ENCODE peak calls at places on chromosome 18, in five cellular contexts. H is body of pancreas, B is GM23338, G is cardiac muscle cell, X is neural progenitor cell. U is an unnamed sample.
A peak's percentile ranks its signal among the peaks of the same experiment; 100 is the strongest.

GRCh38 chr18:67476585-67476984 is 39.9 kb downstream of the DSEL start:
- DNase-seq in H (no peak), B (no peak), G (no peak), X (no peak), U (no peak)

GRCh38 chr18:48547456-48548403 is 8.9 kb downstream of the CTIF start:
- DNase-seq in H (peak; percentile 24), B (peak; percentile 55), G (no peak), X (no peak), U (no peak)

GRCh38 chr18:25234740-25235345 is 117.1 kb downstream of the ZNF521 start:
- DNase-seq in H (no peak), B (no peak), G (peak; percentile 49), X (no peak), U (no peak)

GRCh38 chr18:7824970-7825369 is 257.9 kb downstream of the PTPRM start:
- DNase-seq in H (no peak), B (no peak), G (no peak), X (no peak), U (no peak)

GRCh38 chr18:48393170-48393569 is 16.0 kb downstream of the ZBTB7C start:
- DNase-seq in H (no peak), B (no peak), G (no peak), X (no peak), U (no peak)

GRCh38 chr18:13448028-13448795 is 229.7 kb downstream of the LDLRAD4 start:
- DNase-seq in H (no peak), B (no peak), G (no peak), X (no peak), U (no peak)

GRCh38 chr18:64645753-64646152 is 496.9 kb upstream of the LINC00305 start:
- DNase-seq in H (no peak), B (no peak), G (no peak), X (no peak), U (no peak)

GRCh38 chr18:63161728-63162195 is 157.8 kb downstream of the BCL2 start:
- DNase-seq in H (peak; percentile 40), B (no peak), G (no peak), X (no peak), U (peak; percentile 84)

GRCh38 chr18:54222922-54223567 is 1.4 kb downstream of the MBD2 start:
- DNase-seq in H (no peak), B (no peak), G (no peak), X (peak; percentile 16), U (no peak)

GRCh38 chr18:62281684-62282083 is 43.4 kb upstream of the TNFRSF11A start:
- DNase-seq in H (no peak), B (no peak), G (no peak), X (no peak), U (no peak)

GRCh38 chr18:41462946-41463345 is 492.1 kb upstream of the PIK3C3 start:
- DNase-seq in H (no peak), B (no peak), G (no peak), X (no peak), U (no peak)

GRCh38 chr18:21843340-21843739 is 102.7 kb downstream of the MIB1 start:
- DNase-seq in H (no peak), B (no peak), G (no peak), X (no peak), U (no peak)

GRCh38 chr18:3481696-3482210 is 31.8 kb downstream of the TGIF1 start:
- DNase-seq in H (peak; percentile 15), B (peak; percentile 83), G (peak; percentile 63), X (peak; percentile 62), U (no peak)

GRCh38 chr18:48545690-48546365 is 7.0 kb downstream of the CTIF start:
- DNase-seq in H (peak; percentile 28), B (peak; percentile 91), G (peak; percentile 60), X (peak; percentile 95), U (peak; percentile 56)

GRCh38 chr18:8406486-8407250 is 202.6 kb upstream of the RAB12 start:
- DNase-seq in H (no peak), B (no peak), G (no peak), X (no peak), U (no peak)

GRCh38 chr18:50289103-50289433 is 1.6 kb upstream of the CXXC1 start:
- DNase-seq in H (no peak), B (no peak), G (no peak), X (no peak), U (no peak)

GRCh38 chr18:21257383-21257782 is 15.4 kb downstream of the GREB1L start:
- DNase-seq in H (no peak), B (no peak), G (no peak), X (no peak), U (no peak)

GRCh38 chr18:28357785-28358401 is 181.0 kb upstream of the CDH2 start:
- DNase-seq in H (no peak), B (peak; percentile 79), G (peak; percentile 6), X (peak; percentile 42), U (no peak)

GRCh38 chr18:32730620-32731021 is 42.2 kb downstream of the KLHL14 start:
- DNase-seq in H (no peak), B (no peak), G (no peak), X (no peak), U (no peak)

GRCh38 chr18:54127759-54128378 is 96.6 kb downstream of the MBD2 start:
- DNase-seq in H (no peak), B (peak; percentile 93), G (peak; percentile 73), X (peak; percentile 78), U (peak; percentile 42)

GRCh38 chr18:22703883-22704626 is 229.1 kb upstream of the RBBP8 start:
- DNase-seq in H (peak; percentile 22), B (peak; percentile 74), G (peak; percentile 66), X (peak; percentile 66), U (peak; percentile 27)

GRCh38 chr18:41753826-41754225 is 201.2 kb upstream of the PIK3C3 start:
- DNase-seq in H (no peak), B (no peak), G (no peak), X (no peak), U (no peak)

GRCh38 chr18:63043516-63043915 is 276.1 kb downstream of the BCL2 start:
- DNase-seq in H (no peak), B (no peak), G (no peak), X (no peak), U (no peak)

GRCh38 chr18:27202771-27203170 is 17.7 kb upstream of the CHST9 start:
- DNase-seq in H (no peak), B (no peak), G (no peak), X (no peak), U (no peak)

GRCh38 chr18:31162419-31162793 is 250 bp downstream of the DSC1 start:
- DNase-seq in H (no peak), B (no peak), G (no peak), X (peak; percentile 26), U (no peak)
- TF ChIP-seq CTCF in H (no peak), B (no peak), G (no peak), X (no peak), U (no peak)

GRCh38 chr18:74454279-74454741 is 2.8 kb downstream of the DIPK1C start:
- DNase-seq in H (no peak), B (no peak), G (no peak), X (peak; percentile 46), U (no peak)

GRCh38 chr18:74457043-74457742 is at the start of gene DIPK1C:
- DNase-seq in H (no peak), B (peak; percentile 47), G (peak; percentile 13), X (peak; percentile 69), U (peak; percentile 33)

GRCh38 chr18:74456409-74457042 is 582 bp downstream of the DIPK1C start:
- DNase-seq in H (no peak), B (peak; percentile 54), G (peak; percentile 41), X (peak; percentile 59), U (peak; percentile 22)

GRCh38 chr18:74455386-74455785 is 1.7 kb downstream of the DIPK1C start:
- DNase-seq in H (no peak), B (no peak), G (no peak), X (no peak), U (no peak)

DNA sequence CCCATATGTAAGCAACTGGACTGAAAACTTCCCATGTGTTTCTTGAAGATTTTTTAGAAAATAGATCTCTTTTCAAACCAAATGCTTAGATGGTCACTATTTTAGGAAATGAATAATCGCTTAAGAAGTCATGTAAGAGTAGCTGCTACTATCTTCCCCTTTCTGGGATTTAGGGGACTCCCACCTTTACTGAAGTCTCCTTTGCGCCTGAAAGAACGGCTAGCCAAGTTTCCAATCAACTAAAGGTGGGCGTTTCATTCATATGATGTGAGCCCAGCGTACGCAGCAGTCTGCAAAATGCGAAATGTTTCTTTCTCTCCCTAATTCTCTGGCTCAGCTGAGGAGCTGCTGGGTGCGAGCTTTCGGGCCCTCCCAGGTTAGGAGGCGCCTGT is 1.1 kb downstream of the DIPK1C start:
- DNase-seq in H (no peak), B (no peak), G (no peak), X (no peak), U (no peak)
- H3K4me3 ChIP-seq in H (no peak overlapping the region), B (peak overlapping the region; percentile 77), G (peak overlapping the region; percentile 39), X (peak overlapping the region; percentile 91), U (peak overlapping the region; percentile 39)

DNA sequence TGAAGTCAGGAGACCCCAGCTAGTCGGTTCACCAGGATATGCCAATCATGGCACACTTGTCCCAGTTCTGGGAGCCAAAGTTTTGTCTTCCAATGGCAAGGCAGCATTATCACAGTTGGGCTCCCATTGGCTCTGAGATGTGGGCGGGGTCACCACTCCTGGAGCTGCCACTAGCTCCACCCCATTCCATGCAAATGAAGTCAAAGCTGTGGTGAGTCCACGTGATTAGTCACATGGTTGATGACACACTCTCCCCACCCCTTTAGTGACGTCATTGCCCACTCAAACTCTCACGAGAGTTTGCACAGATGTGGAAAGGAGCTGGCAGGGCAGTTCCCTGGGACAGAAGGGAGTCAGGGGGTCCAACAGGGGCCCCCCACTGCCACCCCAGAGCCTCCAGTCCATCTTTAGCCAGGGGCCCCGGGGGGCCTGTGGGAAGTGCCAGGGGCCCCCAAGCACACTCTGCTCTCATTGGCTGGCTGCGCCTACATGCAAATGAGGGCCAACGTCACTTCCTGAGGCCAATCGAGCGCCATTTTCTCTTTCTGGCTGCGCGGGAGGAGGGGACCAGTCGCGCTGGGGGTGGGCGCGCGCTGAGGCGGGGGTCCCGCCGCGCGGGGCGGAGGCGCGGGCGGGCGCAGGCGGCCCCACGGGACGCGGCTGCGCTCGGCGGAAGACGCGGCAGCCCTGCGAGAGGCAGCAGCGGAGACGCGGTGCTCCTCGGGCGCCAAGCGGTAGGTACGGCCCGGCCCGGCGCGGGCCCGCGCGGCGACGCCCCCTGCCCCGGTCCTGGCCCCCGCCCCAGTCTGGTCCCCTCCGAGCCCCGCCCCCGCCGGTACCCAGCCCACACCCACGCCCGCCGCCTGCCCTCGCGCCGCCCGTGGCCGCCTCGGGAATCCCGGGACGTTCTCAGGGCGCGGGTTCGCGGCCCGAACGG is at the start of gene ADNP2:
- DNase-seq in H (peak; percentile 88), B (peak; percentile 99), G (peak; percentile 90), X (peak; percentile 92), U (peak; percentile 94)
- H3K4me1 ChIP-seq in H (peaks cover 24% of the 10 kb centered on the region), B (peaks cover 38% of the 10 kb centered on the region), G (peaks cover 28% of the 10 kb centered on the region), X (peaks cover 47% of the 10 kb centered on the region), U (peaks cover 18% of the 10 kb centered on the region)

DNA sequence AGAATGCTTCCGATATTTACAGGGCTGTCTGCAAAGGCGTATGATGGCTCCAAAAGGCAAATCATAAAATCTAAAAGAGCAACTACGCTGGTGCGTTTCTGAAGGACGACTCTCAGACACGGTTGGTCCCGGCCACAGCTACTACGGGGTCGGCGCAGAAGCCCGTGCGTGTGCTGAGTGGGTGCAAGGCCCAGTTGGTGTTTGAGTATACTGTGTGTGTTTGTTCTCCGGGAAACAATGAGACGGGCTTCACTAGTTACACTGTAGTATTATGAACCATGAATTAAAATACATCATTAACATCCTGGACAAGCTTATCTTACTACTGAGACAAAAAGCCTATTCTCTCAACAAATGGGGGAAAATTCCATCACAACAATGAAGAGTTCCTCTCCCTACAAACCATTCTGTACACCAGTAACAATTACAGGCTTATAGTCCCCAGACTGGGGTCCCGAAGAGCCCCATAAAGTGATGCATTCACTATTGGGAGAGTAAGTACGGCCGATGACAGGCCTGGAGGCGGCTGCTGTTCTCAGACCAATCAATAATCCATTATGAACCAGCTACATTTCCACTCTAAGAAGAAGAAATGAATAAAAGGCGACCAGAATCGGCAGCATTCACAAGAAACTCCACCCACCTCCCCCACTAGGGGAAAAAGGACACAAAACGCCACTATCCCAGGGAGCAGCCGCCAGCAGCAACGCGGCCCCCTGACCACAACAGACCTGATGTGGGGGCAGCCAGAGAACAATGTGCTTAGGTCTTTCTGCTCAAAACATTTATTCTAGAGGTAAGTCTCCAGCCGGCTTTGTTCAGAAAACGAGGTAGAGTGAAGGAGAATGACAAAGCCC is 43.3 kb downstream of the ZNF516 start:
- DNase-seq in H (no peak), B (peak; percentile 35), G (no peak), X (peak; percentile 68), U (peak; percentile 61)
- TF ChIP-seq CTCF in H (no peak), B (no peak), G (no peak), X (no peak), U (no peak)